ENCODE peak calls at places on chromosomes 6 and 20, in nine cellular contexts. W is dorsolateral prefrontal cortex, Y is RWPE1, S is T-cell, V is heart left ventricle, T is SW480, N is NCI-H1105 treated with DMSO at 0.1 percent for 48 hours, X is smooth muscle cell of the brain vasculature, Z is mesendoderm. C is an unnamed sample.

GRCh38 chr6:151627689-151628444 is 134.1 kb downstream of the CCDC170 start:
- DNase-seq in X (no peak), Y (peak; percentile 88), V (no peak), S (no peak), Z (no peak), T (peak; percentile 74), N (peak; percentile 59), W (no peak), C (no peak)

GRCh38 chr20:58650181-58650775 is 805 bp upstream of the STX16 start:
- DNase-seq in S (peak; percentile 50), T (no peak), X (no peak), Z (no peak), N (no peak), V (peak; percentile 54), W (no peak), Y (no peak), C (peak; percentile 63)

GRCh38 chr6:142356271-142356938 is 54.6 kb downstream of the ADGRG6 start:
- DNase-seq in S (no peak), Y (no peak), T (no peak), N (no peak), V (no peak), X (no peak), W (no peak), Z (no peak), C (no peak)

GRCh38 chr6:106572875-106573575 is 56.3 kb downstream of the RTN4IP1 start:
- DNase-seq in V (no peak), X (no peak), S (no peak), N (no peak), Z (no peak), Y (no peak), W (no peak), T (no peak), C (no peak)

GRCh38 chr6:23097569-23097968 is 528.2 kb downstream of the HDGFL1 start:
- DNase-seq in T (no peak), Z (no peak), V (no peak), N (no peak), S (no peak), Y (no peak), X (no peak), W (no peak), C (no peak)

GRCh38 chr6:54307412-54308036 is 717 bp upstream of the TINAG start:
- DNase-seq in N (no peak), W (no peak), V (no peak), X (no peak), Y (no peak), T (no peak), Z (no peak), S (no peak), C (no peak)

GRCh38 chr6:34331361-34332050 is 61.0 kb downstream of the NUDT3 start:
- DNase-seq in W (no peak), Y (no peak), S (no peak), V (no peak), N (no peak), X (peak; percentile 28), T (no peak), Z (no peak), C (no peak)

GRCh38 chr20:63893999-63894357 is 948 bp upstream of the DNAJC5 start:
- DNase-seq in Z (no peak), S (no peak), W (no peak), V (no peak), Y (no peak), X (no peak), T (peak; percentile 37), N (no peak), C (no peak)

GRCh38 chr6:152257581-152257980 is 379.6 kb downstream of the SYNE1 start:
- DNase-seq in S (no peak), V (no peak), Y (no peak), Z (no peak), N (no peak), W (no peak), X (no peak), T (no peak), C (no peak)

GRCh38 chr20:63097336-63097831 is 90.6 kb upstream of the BHLHE23 start:
- DNase-seq in S (no peak), N (no peak), W (no peak), Y (no peak), X (no peak), T (no peak), V (peak; percentile 14), Z (no peak), C (no peak)

GRCh38 chr6:150894935-150895686 is 29.6 kb downstream of the MTHFD1L start:
- DNase-seq in T (peak; percentile 69), S (no peak), Y (peak; percentile 22), W (no peak), X (peak; percentile 45), V (peak; percentile 27), N (peak; percentile 83), Z (no peak), C (no peak)

GRCh38 chr20:18638768-18639167 is 50.9 kb downstream of the DTD1 start:
- DNase-seq in N (no peak), Y (no peak), W (no peak), Z (no peak), V (no peak), S (no peak), X (peak; percentile 40), T (no peak), C (no peak)

GRCh38 chr6:63573899-63574553 is 1.7 kb downstream of the LOC128125822 start:
- DNase-seq in S (peak; percentile 3), N (peak; percentile 32), W (no peak), V (no peak), Z (peak; percentile 84), T (peak; percentile 73), X (no peak), Y (no peak), C (no peak)

GRCh38 chr20:21230686-21231085 is 72.4 kb upstream of the XRN2 start:
- DNase-seq in Y (no peak), X (no peak), N (no peak), V (no peak), T (no peak), Z (no peak), W (no peak), S (no peak), C (no peak)

GRCh38 chr20:38073307-38074010 is 39.9 kb downstream of the RPRD1B start:
- DNase-seq in Y (peak; percentile 80), V (peak; percentile 69), Z (peak; percentile 81), T (peak; percentile 64), W (no peak), S (no peak), X (peak; percentile 89), N (peak; percentile 70), C (no peak)

GRCh38 chr6:79522609-79523008 is 14.6 kb downstream of the LCA5 start:
- DNase-seq in Z (no peak), Y (no peak), T (no peak), W (no peak), X (no peak), S (no peak), V (no peak), N (no peak), C (no peak)

GRCh38 chr6:135600086-135600702 is 102.7 kb upstream of the AHI1 start:
- DNase-seq in T (no peak), V (no peak), S (no peak), Y (no peak), X (no peak), W (no peak), N (peak; percentile 98), Z (no peak), C (no peak)

GRCh38 chr6:97160280-97160679 is 122.7 kb downstream of the MMS22L start:
- DNase-seq in X (no peak), W (no peak), T (no peak), Z (peak; percentile 17), Y (no peak), S (no peak), N (no peak), V (no peak), C (no peak)

GRCh38 chr6:63635165-63635562 is 438 bp upstream of the PHF3 start:
- DNase-seq in Y (no peak), V (no peak), S (no peak), Z (peak; percentile 53), N (no peak), T (no peak), W (no peak), X (no peak), C (no peak)

GRCh38 chr20:46304852-46305251 is 3.4 kb downstream of the CDH22 start:
- DNase-seq in W (no peak), N (no peak), Z (no peak), T (no peak), V (no peak), S (no peak), Y (no peak), X (no peak), C (no peak)

GRCh38 chr6:137309078-137309762 is 90.0 kb upstream of the IFNGR1 start:
- DNase-seq in X (peak; percentile 51), Z (peak; percentile 63), T (peak; percentile 50), N (peak; percentile 74), W (peak; percentile 50), S (peak; percentile 6), Y (peak; percentile 80), V (peak; percentile 72), C (no peak)

GRCh38 chr20:36378686-36379085 is 72.5 kb downstream of the DLGAP4 start:
- DNase-seq in W (no peak), Y (no peak), T (no peak), Z (no peak), V (no peak), N (no peak), X (no peak), S (no peak), C (no peak)